ENCODE peak calls at places on chromosomes 7 and 10, in six cellular contexts. Y is progenitor cell of endocrine pancreas, C is left ventricle myocardium inferior, V is transverse colon, Q is pancreas, S is neural crest cell. N is an unnamed sample.

GRCh38 chr7:100865971-100866720 is 1.0 kb upstream of the TRIP6 start:
- DNase-seq in Y (no peak), C (peak), V (peak), Q (peak), S (no peak), N (peak)

GRCh38 chr10:77746313-77746712 is 108.7 kb upstream of the KCNMA1 start:
- DNase-seq in Y (no peak), C (no peak), V (no peak), Q (no peak), S (no peak), N (no peak)

GRCh38 chr7:109950256-109950655 is 1140.7 kb upstream of the LRRN3 start:
- DNase-seq in Y (no peak), C (no peak), V (no peak), Q (no peak), S (no peak), N (no peak)

GRCh38 chr7:70040971-70041766 is 442.9 kb downstream of the AUTS2 start:
- DNase-seq in Y (no peak), C (no peak), V (no peak), Q (no peak), S (no peak), N (no peak)

GRCh38 chr10:27660268-27660667 is 85.4 kb downstream of the MKX start:
- DNase-seq in Y (no peak), C (no peak), V (no peak), Q (no peak), S (no peak), N (no peak)

GRCh38 chr7:130910949-130911944 is 177.2 kb upstream of the KLF14 start:
- DNase-seq in Y (no peak), C (no peak), V (no peak), Q (no peak), S (no peak), N (no peak)

GRCh38 chr10:124652200-124652599 is 92.0 kb downstream of the FAM53B start:
- DNase-seq in Y (no peak), C (no peak), V (no peak), Q (no peak), S (no peak), N (no peak)

GRCh38 chr7:75738975-75739795 is 444 bp upstream of the HIP1 start:
- DNase-seq in Y (peak), C (peak), V (peak), Q (peak), S (peak), N (peak)

GRCh38 chr10:14016011-14016536 is 314.6 kb downstream of the FRMD4A start:
- DNase-seq in Y (no peak), C (peak), V (peak), Q (no peak), S (no peak), N (no peak)

GRCh38 chr10:133013478-133013877 is 71.1 kb upstream of the CFAP46 start:
- DNase-seq in Y (no peak), C (peak), V (peak), Q (peak), S (no peak), N (peak)

GRCh38 chr7:47474937-47475879 is 106.7 kb downstream of the TNS3 start:
- DNase-seq in Y (peak), C (peak), V (peak), Q (peak), S (no peak), N (peak)

GRCh38 chr10:92855560-92855959 is 7.2 kb downstream of the EXOC6 start:
- DNase-seq in Y (no peak), C (no peak), V (no peak), Q (no peak), S (no peak), N (no peak)

GRCh38 chr10:133260895-133261725 is 15.6 kb downstream of the ADAM8 start:
- DNase-seq in Y (no peak), C (peak), V (peak), Q (peak), S (peak), N (peak)

GRCh38 chr7:111184960-111185359 is 94.0 kb downstream of the LRRN3 start:
- DNase-seq in Y (no peak), C (no peak), V (no peak), Q (no peak), S (no peak), N (no peak)

GRCh38 chr7:120628233-120628632 is 229.7 kb downstream of the TSPAN12 start:
- DNase-seq in Y (no peak), C (no peak), V (no peak), Q (no peak), S (no peak), N (no peak)

GRCh38 chr7:136687693-136688322 is 180.6 kb upstream of the CHRM2 start:
- DNase-seq in Y (no peak), C (no peak), V (no peak), Q (no peak), S (peak), N (no peak)

GRCh38 chr10:21495686-21496284 is 29.7 kb downstream of the SKIDA1 start:
- DNase-seq in Y (peak), C (peak), V (peak), Q (peak), S (peak), N (peak)

GRCh38 chr7:135678612-135679575 is 16.6 kb downstream of the STMP1 start:
- DNase-seq in Y (no peak), C (no peak), V (no peak), Q (peak), S (no peak), N (no peak)

GRCh38 chr7:118330373-118330772 is 105.9 kb downstream of the ANKRD7 start:
- DNase-seq in Y (no peak), C (no peak), V (no peak), Q (no peak), S (no peak), N (no peak)

GRCh38 chr7:91240546-91240945 is 23.7 kb upstream of the FZD1 start:
- DNase-seq in Y (no peak), C (no peak), V (no peak), Q (peak), S (no peak), N (no peak)

GRCh38 chr7:129969881-129970446 is 17.2 kb upstream of the UBE2H start:
- DNase-seq in Y (no peak), C (no peak), V (peak), Q (no peak), S (no peak), N (peak)

GRCh38 chr10:73553316-73553715 is 37.8 kb downstream of the USP54 start:
- DNase-seq in Y (no peak), C (peak), V (no peak), Q (no peak), S (peak), N (no peak)

GRCh38 chr7:2331707-2332106 is 17.5 kb upstream of the SNX8 start:
- DNase-seq in Y (no peak), C (no peak), V (no peak), Q (no peak), S (no peak), N (no peak)

GRCh38 chr7:2342492-2342891 is 12.1 kb upstream of the EIF3B start:
- DNase-seq in Y (no peak), C (no peak), V (no peak), Q (no peak), S (no peak), N (no peak)

DNA sequence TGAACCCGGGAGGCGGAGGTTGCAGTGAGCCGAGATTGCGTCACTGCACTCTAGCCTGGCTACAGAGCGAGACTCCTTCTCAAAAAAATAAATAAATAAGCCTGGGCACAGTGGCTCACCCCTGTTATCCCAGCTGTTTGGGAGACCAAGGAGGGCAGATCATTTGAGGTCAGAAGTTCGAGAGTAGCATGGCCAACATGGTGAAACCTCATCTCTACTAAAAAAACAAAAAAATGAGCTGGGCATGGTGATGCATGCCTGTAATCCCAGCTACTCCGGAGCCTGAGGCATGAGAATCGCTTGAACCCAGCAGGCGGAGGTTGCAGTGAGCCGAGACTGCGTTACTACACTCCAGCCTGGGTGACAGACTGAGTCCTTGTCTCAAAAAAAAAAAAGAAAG is 18.0 kb upstream of the EIF3B start:
- DNase-seq in Y (no peak), C (no peak), V (no peak), Q (no peak), S (no peak), N (no peak)
- TF ChIP-seq CTCF in Y (no peak), C (no peak), V (no peak), Q (no peak), S (no peak), N (no peak)

DNA sequence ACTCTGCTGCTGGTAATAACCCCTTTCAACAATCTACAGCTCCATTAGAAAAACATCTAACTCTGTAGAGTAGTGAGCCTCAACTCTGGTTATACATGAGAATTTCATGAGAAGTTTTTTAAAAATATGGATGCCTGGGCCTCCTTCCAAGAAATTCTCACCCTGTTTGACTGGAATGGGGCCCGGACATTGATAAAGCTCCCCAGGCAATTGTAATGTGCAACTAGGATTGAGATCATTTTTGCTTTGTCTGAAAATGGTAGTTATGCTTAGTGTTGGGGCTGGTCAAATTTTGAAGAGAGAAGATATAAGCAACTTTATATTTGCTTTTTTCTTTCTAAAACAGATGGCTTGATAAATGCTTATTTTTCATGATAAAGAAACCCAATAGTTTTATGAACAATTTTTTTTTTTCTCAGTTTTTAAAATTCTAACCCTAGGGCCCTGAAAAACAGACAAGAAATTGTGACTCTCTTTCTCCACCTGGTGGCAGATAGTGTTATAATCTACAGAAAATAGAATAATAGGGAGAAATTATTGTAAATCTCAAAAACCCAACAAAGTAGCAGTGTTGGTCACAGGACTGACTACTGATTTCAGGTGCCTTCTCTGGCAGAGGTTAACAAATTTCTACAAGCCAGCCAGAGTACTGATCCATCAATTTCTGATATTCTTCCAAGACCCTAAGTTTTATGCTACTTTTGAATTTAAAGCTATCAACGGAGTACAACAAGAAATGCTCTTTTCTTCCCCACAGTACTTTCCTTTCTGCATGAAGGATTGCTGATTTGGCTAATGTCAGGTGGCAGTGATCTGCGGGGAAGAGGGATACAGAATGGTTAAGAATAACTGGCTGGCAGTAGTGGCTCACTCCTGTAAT is 174.8 kb downstream of the DKK1 start:
- DNase-seq in Y (no peak), C (no peak), V (no peak), Q (no peak), S (no peak), N (peak)
- TF ChIP-seq CTCF in Y (peak), C (peak), V (peak), Q (peak), S (peak), N (peak)

DNA sequence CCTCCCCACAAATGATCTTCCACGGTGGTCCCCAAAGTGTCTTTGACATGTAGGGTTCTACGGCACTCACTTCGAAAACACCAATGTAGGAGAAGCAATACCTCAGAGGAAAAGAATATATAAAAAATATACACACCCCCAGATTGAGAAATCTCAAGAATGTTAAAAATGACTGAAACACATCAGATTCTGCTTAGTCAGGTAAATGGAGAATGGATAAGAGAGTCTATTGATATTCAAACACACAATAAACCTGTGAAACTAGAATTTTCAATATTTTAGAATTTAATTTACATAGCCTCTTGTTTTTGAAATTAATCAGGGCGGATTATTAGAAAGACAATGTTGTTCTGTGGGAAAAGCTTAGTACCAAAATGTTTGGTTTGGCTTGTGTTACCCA is 712.4 kb downstream of the GATA3 start:
- DNase-seq in Y (no peak), C (no peak), V (no peak), Q (no peak), S (no peak), N (no peak)
- TF ChIP-seq CTCF in Y (no peak), C (no peak), V (no peak), Q (no peak), S (no peak), N (no peak)

DNA sequence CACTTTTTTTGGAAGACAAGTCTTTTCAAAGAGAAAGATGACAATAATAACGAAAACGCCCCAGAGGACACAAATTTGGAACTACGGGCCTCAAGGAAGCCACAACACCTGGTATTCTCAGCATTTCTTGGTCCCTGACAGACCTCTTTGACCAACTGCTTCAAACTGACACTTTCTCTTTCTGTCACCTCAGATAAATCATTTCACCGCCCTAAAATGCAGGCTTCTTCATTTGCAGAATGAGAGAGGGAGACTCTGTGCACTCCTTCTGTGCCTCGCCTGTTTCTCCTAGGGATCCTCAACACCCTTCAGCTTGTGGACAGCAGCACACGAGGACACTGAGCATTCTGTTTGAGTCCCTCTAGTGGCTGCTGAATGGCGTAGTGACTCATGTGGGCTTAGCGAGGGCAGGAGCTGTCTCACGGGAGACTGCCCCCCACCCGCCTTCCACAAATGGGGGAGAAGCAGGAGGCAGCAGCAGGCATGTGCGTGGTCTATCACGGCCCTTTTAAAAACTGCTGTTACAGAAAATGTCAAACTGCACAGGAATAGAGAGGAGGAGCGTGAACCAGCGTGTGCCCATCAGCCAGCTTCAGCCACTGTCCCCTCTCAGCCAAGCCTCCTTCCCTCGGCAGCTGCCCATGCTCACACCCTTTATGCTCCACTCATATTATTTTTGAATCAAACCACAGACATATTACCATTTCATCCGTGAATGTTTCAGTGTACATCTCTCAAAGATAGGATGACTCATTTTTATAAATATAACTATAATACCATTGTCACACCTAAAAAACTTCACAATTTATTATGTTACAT is 41.4 kb downstream of the GSDME start:
- DNase-seq in Y (no peak), C (no peak), V (no peak), Q (no peak), S (no peak), N (no peak)
- TF ChIP-seq CTCF in Y (peak), C (peak), V (no peak), Q (no peak), S (peak), N (peak)

GRCh38 chr7:80187279-80187678 is 52.6 kb downstream of the GNAI1 start:
- DNase-seq in Y (no peak), C (no peak), V (no peak), Q (no peak), S (no peak), N (no peak)
- TF ChIP-seq CTCF in Y (no peak), C (no peak), V (no peak), Q (no peak), S (no peak), N (no peak)

GRCh38 chr7:21099955-21100354 is 313.3 kb upstream of the SP8 start:
- DNase-seq in Y (no peak), C (no peak), V (no peak), Q (no peak), S (no peak), N (no peak)
- TF ChIP-seq CTCF in Y (no peak), C (no peak), V (no peak), Q (no peak), S (no peak), N (no peak)

DNA sequence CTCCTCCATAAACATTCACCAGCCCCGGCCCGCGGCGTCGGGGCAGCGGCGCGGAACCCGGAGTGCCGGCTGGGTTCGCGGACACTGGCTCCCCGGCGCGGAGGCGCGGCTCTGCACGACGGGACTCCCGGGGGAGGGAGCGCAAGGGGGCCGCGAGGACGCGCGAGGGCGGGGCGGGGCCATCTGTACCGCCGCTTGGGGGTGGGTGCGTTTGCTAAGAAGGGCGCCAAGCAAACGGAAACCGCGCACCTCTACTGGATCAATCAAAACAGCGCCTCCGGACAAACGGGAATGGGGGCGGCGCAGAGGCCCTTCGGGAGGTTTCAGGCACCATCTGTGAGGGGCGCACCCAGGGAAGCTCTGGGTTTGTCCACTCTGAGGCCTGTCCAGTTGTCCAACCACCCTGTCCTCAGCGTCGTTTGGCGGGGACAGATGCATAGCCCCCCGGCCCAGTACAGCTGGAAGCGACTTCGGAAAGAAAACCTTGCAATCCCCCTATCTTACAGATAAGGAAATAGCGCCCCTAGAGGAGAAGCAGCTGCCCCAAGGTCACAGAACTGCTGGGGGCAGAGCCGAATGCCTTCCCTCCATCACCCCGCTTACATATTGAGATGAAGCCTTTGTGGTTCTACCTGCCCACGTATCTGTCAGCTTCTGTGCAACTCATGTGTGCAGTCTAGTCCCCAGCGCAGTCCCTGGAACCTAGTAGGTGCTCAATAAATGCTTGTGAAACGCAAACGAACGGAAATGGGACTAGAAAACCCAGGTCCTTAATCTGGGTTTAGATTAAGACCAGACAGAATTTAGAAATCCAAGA is 10.7 kb upstream of the SLIT1 start:
- DNase-seq in Y (peak), C (peak), V (peak), Q (peak), S (peak), N (peak)
- TF ChIP-seq CTCF in Y (peak), C (peak), V (peak), Q (peak), S (peak), N (peak)